ENCODE peak calls at places on chromosomes 3 and 15, in eight cellular contexts. U is body of pancreas, L is transverse colon, R is tibial nerve, K is IMR-90, X is stomach, O is A549, Y is ovary. J is an unnamed sample. For H3K4me1, the result is how much of the 10 kb centered on the place peaks cover.

GRCh38 chr3:170274641-170275040 is 52.4 kb downstream of the PRKCI start:
- DNase-seq in U (no peak), L (no peak), R (no peak), K (peak), X (no peak), O (no peak), Y (no peak), J (no peak)

GRCh38 chr3:134449277-134449676 is 36.5 kb downstream of the ANAPC13 start:
- DNase-seq in U (peak), L (peak), R (no peak), K (peak), X (peak), O (peak), Y (peak), J (peak)

GRCh38 chr3:45507820-45508317 is 86.7 kb upstream of the LIMD1 start:
- DNase-seq in U (no peak), L (no peak), R (no peak), K (peak), X (no peak), O (peak), Y (no peak), J (no peak)

GRCh38 chr3:31713820-31714511 is 181.2 kb downstream of the STT3B start:
- DNase-seq in U (no peak), L (no peak), R (no peak), K (no peak), X (no peak), O (no peak), Y (no peak), J (no peak)

GRCh38 chr3:181999314-181999713 is 287.6 kb downstream of the SOX2 start:
- DNase-seq in U (no peak), L (no peak), R (no peak), K (no peak), X (no peak), O (no peak), Y (no peak), J (no peak)

GRCh38 chr3:10437272-10437994 is 68.0 kb downstream of the ATP2B2 start:
- DNase-seq in U (peak), L (no peak), R (no peak), K (peak), X (no peak), O (no peak), Y (no peak), J (no peak)

GRCh38 chr3:124780356-124780755 is 50.1 kb downstream of the UMPS start:
- DNase-seq in U (peak), L (peak), R (peak), K (peak), X (no peak), O (no peak), Y (peak), J (peak)

GRCh38 chr3:20573175-20573574 is 387.2 kb upstream of the SGO1 start:
- DNase-seq in U (no peak), L (no peak), R (no peak), K (peak), X (no peak), O (no peak), Y (no peak), J (no peak)

GRCh38 chr3:110971010-110971585 is 100.5 kb upstream of the NECTIN3 start:
- DNase-seq in U (no peak), L (no peak), R (no peak), K (no peak), X (no peak), O (peak), Y (no peak), J (no peak)

GRCh38 chr3:180329187-180329586 is 272.8 kb upstream of the TTC14 start:
- DNase-seq in U (no peak), L (no peak), R (no peak), K (no peak), X (no peak), O (no peak), Y (no peak), J (no peak)

GRCh38 chr3:32147509-32147908 is 41.1 kb downstream of the GPD1L start:
- DNase-seq in U (no peak), L (no peak), R (no peak), K (peak), X (no peak), O (no peak), Y (no peak), J (no peak)

DNA sequence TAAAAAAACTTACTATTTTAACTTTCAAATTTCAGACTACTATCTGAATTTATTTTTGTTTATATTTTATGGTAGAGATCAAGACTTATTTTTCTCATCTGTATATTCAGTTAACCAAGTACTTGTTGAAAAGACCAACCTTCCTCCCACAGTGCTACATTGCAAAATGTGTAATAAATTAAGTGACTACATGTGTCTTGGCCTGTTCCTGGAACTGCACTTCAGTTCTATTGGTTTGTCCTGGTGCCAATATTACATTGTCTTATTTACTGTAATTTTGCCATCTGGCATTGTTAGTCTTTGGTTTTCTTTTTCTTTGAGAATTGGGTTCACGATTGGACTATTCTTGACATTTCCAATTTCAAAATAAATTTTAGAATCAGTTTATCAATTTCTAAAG is 138.4 kb upstream of the KCNMB2 start:
- DNase-seq in U (no peak), L (no peak), R (no peak), K (no peak), X (no peak), O (no peak), Y (no peak), J (no peak)
- H3K27ac ChIP-seq in U (no peak), L (no peak), R (no peak), K (no peak), X (no peak), O (no peak), Y (no peak), J (no peak)

GRCh38 chr15:90101130-90101968 is 919 bp downstream of the IDH2 start:
- DNase-seq in U (peak), L (peak), R (no peak), K (no peak), X (peak), O (no peak), Y (peak), J (peak)
- TF ChIP-seq POLR2A in U (peak), L (no peak), R (no peak), K (no peak), X (no peak), O (no peak), Y (no peak), J (no peak)

DNA sequence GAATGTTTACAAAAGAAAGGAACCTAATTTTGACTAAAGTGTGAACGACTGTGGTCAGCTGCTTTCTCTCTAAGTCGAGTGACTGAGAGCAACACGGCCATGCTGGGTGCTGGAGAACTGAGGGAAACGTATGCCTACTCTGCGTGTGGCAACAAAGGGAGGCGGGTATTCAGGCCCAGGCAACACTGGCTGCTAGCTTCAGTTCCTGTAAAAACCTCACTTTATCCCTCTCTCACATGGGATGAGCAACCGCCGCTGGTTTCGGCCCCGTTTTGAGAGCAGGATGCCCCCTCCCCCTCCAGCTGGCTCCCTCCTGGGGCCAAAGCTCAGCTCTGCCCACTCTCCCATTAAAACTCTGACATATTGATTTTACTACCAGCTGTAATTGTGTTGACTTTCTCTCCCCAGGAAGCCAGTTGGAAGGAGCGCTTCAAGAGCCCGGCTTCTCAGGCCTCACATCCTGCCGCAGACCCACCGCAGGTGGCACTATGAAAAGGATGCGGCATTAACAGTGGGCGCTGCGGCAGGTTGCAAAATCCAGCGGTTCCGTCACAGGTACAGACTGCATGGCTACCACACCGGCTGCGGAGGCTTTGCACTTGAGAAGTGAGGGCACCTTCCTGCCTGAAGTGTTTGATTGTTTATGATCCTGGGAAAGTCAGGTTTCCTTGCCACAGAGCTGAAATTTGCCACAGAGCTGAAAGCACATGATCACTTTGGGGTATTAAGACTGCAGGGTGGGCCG is 12.7 kb downstream of the PLXND1 start:
- DNase-seq in U (peak), L (peak), R (no peak), K (no peak), X (no peak), O (no peak), Y (no peak), J (peak)
- H3K4me1 ChIP-seq in U (under half), L (half or more), R (half or more), K (under half), X (half or more), O (half or more), Y (half or more), J (under half)

GRCh38 chr3:30687930-30688570 is 81.6 kb downstream of the TGFBR2 start:
- DNase-seq in U (no peak), L (no peak), R (no peak), K (no peak), X (no peak), O (no peak), Y (no peak), J (no peak)
- H3K27ac ChIP-seq in U (peak), L (peak), R (peak), K (peak), X (peak), O (peak), Y (no peak), J (peak)

DNA sequence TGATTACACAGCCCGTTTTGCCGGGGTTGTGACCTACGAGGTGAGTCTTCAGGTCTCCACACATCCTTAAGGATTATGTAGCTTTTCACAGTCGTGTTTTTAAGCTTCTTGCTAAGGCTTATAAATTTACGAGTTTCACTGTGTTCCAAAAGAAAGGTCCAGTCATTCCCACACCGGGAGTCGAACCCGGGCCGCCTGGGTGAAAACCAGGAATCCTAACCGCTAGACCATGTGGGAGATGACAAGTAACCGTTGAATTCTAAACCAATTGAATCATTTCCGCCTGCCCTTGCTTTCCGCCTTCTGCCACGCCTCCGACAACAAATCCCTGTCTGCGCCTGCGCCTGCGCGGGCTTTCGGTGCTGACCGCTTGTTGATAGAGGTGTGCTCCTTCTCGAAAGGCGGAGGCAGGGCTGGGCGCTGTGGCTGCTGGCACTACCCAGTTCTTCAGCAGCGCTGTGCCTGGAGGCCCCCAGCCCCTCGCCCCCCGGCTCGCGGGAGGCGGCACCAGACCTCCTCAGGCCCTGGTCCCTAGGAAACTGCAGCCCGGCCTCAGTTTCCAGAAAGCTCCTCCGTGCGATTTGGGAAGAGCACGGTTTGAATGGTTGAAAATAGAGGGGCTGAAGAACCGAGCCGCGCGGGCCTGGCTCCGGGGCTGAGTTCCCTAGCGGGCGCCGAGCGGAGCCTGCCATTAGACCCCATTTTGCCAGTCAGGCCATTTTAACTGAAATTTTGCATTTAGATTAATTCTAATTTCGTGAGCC is 219.1 kb upstream of the ATP10A start:
- DNase-seq in U (peak), L (peak), R (peak), K (peak), X (peak), O (peak), Y (peak), J (peak)
- TF ChIP-seq POLR2A in U (peak), L (peak), R (peak), K (no peak), X (no peak), O (peak), Y (peak), J (peak)

GRCh38 chr15:38534691-38535090 is 29.9 kb downstream of the RASGRP1 start:
- DNase-seq in U (no peak), L (no peak), R (no peak), K (no peak), X (no peak), O (no peak), Y (no peak), J (no peak)
- H3K4me1 ChIP-seq in U (under half), L (under half), R (under half), K (under half), X (under half), O (under half), Y (under half), J (under half)

GRCh38 chr3:118597184-118597583 is 437.5 kb downstream of the IGSF11 start:
- DNase-seq in U (no peak), L (no peak), R (no peak), K (no peak), X (no peak), O (no peak), Y (no peak), J (no peak)
- H3K27ac ChIP-seq in U (no peak), L (no peak), R (no peak), K (no peak), X (no peak), O (no peak), Y (no peak), J (no peak)

GRCh38 chr3:196636369-196637349 is 2.8 kb upstream of the NRROS start:
- DNase-seq in U (no peak), L (no peak), R (no peak), K (no peak), X (no peak), O (no peak), Y (no peak), J (no peak)

GRCh38 chr3:196641278-196642058 is 2.0 kb downstream of the NRROS start:
- DNase-seq in U (no peak), L (no peak), R (no peak), K (no peak), X (no peak), O (no peak), Y (no peak), J (no peak)

GRCh38 chr3:196640501-196640968 is 1.0 kb downstream of the NRROS start:
- DNase-seq in U (no peak), L (no peak), R (no peak), K (no peak), X (no peak), O (no peak), Y (no peak), J (no peak)

GRCh38 chr3:196639517-196640500 is at the start of gene NRROS:
- DNase-seq in U (peak), L (peak), R (peak), K (peak), X (peak), O (no peak), Y (no peak), J (peak)

DNA sequence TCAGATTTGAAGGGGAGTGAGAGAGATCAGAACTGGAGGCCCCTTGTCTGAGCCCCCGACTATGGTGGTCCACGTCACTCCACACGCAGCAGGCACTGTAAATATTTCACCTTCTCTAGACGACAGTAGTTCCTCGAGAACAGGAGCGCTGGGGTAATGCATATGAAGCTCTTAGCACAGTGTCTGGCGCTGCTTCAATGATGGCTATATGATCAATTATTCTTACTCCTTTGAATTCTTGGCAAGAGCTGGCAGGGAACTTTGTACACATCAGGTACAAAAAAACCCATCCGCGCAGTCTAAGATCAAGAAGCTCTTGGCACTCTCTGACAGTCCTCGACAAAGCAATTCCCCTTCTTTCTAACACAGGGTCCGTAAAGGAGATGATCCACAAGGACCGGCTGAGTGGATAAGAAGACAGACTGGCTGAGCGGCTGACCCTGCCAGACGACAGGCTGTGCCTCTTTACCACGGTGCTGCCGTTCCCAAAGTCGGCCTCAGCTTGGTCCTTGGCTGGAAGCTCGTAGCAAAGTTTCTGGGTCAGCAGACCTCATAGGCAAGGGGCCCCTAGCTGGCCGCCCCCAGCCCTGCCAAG is 475 bp upstream of the NRROS start:
- DNase-seq in U (no peak), L (no peak), R (no peak), K (no peak), X (no peak), O (no peak), Y (no peak), J (no peak)
- TF ChIP-seq POLR2A in U (no peak), L (no peak), R (no peak), K (no peak), X (no peak), O (no peak), Y (no peak), J (no peak)

DNA sequence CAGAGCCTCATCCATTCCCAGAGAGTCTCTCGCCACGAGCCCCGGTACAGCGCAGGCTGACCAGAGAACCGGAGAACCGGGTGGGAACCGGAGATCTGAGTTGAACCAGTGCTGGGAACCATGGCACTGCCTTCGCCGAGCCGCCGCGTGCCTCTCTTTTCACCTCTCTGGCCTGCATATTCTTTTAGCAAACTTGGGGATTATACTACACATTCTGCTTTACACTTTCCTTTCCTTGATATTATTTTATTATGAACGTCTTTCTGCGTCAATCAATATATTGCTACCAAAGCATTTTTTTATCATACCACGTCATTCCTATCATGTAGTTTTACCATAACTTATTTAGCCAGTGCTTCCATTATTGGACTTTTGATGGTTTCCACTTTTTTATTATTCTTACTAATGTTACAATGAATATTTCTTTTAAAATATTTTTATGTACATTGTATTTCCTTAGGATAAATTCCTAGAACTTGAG is 7.3 kb downstream of the NRROS start:
- DNase-seq in U (no peak), L (no peak), R (no peak), K (no peak), X (no peak), O (no peak), Y (no peak), J (no peak)
- H3K4me1 ChIP-seq in U (under half), L (under half), R (under half), K (under half), X (under half), O (under half), Y (under half), J (under half)

DNA sequence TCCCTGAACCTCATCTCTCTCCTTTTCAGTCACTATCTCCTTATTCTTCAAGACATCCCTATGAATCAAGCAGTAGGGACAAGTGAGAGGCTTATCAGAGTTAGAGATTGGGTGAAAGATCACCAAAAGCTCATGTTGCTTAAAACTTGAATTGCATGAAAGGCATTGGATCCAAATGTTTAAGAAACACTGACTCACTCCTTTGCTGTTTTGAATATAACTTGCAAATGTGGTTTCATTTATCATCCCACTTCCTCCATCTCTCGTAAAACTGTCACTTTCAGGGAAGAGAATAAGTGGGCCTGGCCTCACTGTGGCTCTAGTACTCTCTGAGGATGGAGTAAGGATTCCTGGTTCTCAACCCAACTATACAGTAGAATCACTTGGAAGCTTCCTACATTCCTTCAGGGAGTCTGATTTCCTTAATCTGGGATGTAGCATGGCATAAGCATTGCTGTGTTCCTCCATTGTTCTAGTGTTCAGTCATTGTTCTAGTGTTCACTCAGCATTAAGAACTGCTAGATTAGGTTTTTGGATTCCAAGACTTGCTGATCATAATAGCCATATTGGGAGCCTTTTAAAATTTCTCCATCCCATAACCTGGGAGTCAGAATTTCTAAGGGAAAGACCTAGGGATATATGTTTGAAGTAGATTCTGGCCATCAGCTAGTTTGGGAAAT is 171.8 kb downstream of the TMEM108 start:
- DNase-seq in U (no peak), L (no peak), R (no peak), K (peak), X (no peak), O (no peak), Y (no peak), J (no peak)
- H3K27ac ChIP-seq in U (no peak), L (no peak), R (no peak), K (no peak), X (no peak), O (no peak), Y (no peak), J (no peak)